ENCODE peak calls at places on chromosomes 5 and 9, in seven cellular contexts. I is HCT116, T is hepatocyte, L is GM23338, E is PC-3, Y is MM.1S, Q is GM23248. W is an unnamed sample.
A peak's percentile ranks its signal among the peaks of the same experiment; 100 is the strongest.

GRCh38 chr9:38026021-38026809 is 42.8 kb downstream of the SHB start:
- DNase-seq in Q (peak; percentile 95), L (peak; percentile 70), T (peak; percentile 75), I (no peak), E (peak; percentile 82), Y (no peak), W (peak; percentile 61)

GRCh38 chr9:117239428-117239827 is 175.4 kb downstream of the ASTN2 start:
- DNase-seq in T (no peak), L (no peak), E (no peak), Y (no peak), I (no peak), Q (no peak), W (no peak)

GRCh38 chr9:4143951-4144717 is 155.7 kb downstream of the GLIS3 start:
- DNase-seq in Y (no peak), I (no peak), L (peak; percentile 44), T (peak; percentile 53), E (peak; percentile 76), Q (peak; percentile 78), W (no peak)

GRCh38 chr5:77138981-77139380 is 51.9 kb upstream of the ZBED3 start:
- DNase-seq in E (no peak), T (peak; percentile 21), I (no peak), Q (peak; percentile 80), L (no peak), Y (no peak), W (no peak)

GRCh38 chr5:40271476-40271875 is 408.2 kb upstream of the PTGER4 start:
- DNase-seq in E (no peak), I (no peak), Y (no peak), Q (no peak), T (no peak), L (no peak), W (no peak)

GRCh38 chr9:4970970-4971641 is 14.0 kb upstream of the JAK2 start:
- DNase-seq in Q (no peak), T (no peak), E (no peak), I (no peak), L (no peak), Y (peak; percentile 63), W (no peak)

GRCh38 chr9:6566409-6567139 is 79.0 kb downstream of the GLDC start:
- DNase-seq in E (peak; percentile 97), Y (no peak), Q (peak; percentile 99), I (peak; percentile 95), L (no peak), T (peak; percentile 27), W (peak; percentile 43)

GRCh38 chr9:127204771-127205470 is 59.7 kb upstream of the GARNL3 start:
- DNase-seq in I (no peak), Y (no peak), Q (peak; percentile 76), L (peak; percentile 44), T (peak; percentile 43), E (peak; percentile 33), W (peak; percentile 51)

GRCh38 chr9:129866373-129867137 is 31.3 kb downstream of the USP20 start:
- DNase-seq in Q (no peak), Y (no peak), E (no peak), T (no peak), L (no peak), I (no peak), W (no peak)

DNA sequence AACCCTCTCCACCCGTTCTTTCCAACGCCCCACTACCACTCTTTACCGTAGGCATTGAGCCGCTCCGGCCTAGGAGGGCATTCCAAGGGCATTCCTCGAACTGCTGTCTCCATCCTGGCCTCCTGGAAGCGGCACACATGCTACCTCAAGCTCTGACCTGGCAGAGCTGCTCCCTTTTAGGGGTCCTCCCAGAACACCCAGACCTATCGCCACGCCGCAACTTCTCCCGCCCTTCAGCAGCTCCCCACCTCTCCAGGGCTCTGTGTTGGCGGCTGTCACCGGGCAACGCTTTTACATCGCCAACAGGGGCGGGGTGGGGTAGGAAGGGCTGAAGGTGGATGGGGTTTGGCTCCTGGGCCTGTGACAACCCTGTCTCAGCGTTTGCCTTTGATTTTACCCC is 4.6 kb upstream of the MYORG start:
- DNase-seq in I (no peak), L (peak; percentile 82), Q (no peak), E (no peak), T (peak; percentile 13), Y (no peak), W (peak; percentile 6)
- TF ChIP-seq EZH2 in I (no peak), L (no peak), Q (no peak), E (no peak), T (no peak), Y (no peak), W (no peak)

GRCh38 chr9:101029300-101030021 is 934 bp downstream of the PLPPR1 start:
- DNase-seq in T (peak; percentile 16), I (no peak), Q (no peak), Y (no peak), E (no peak), L (peak; percentile 34), W (no peak)

GRCh38 chr9:101034222-101034621 is 5.7 kb downstream of the PLPPR1 start:
- DNase-seq in I (no peak), L (peak; percentile 43), T (no peak), Y (no peak), E (no peak), Q (no peak), W (no peak)

GRCh38 chr9:101037433-101037832 is 8.9 kb downstream of the PLPPR1 start:
- DNase-seq in T (no peak), Y (no peak), E (no peak), I (no peak), L (no peak), Q (no peak), W (no peak)

GRCh38 chr9:101030022-101030391 is 1.5 kb downstream of the PLPPR1 start:
- DNase-seq in I (no peak), Q (no peak), T (no peak), L (peak; percentile 8), Y (no peak), E (no peak), W (no peak)

DNA sequence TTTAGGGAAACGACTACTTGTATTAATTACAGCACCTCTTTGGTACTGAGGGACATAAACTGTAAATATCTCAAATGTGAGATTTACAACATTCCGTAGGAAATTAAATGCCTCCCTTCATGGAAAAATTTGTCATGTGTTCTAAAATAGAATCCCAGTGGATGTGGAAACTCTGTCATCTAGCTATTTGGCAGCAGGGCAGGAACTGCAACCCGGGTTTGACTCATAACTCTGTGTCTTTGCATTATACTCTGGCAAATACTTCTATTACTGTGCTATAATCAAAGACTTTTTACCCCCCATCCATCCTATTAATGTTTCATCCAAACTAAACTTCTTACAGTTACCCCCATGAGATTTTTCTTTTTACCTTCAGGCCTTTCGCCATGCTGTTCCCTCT is 6.6 kb downstream of the PLPPR1 start:
- DNase-seq in Y (no peak), E (no peak), I (no peak), T (no peak), Q (no peak), L (no peak), W (no peak)
- H3K9me2 ChIP-seq in Y (no peaks in the 10 kb centered on the region), E (no peaks in the 10 kb centered on the region), I (no peaks in the 10 kb centered on the region), T (no peaks in the 10 kb centered on the region), Q (no peaks in the 10 kb centered on the region), L (no peaks in the 10 kb centered on the region), W (no peaks in the 10 kb centered on the region)

DNA sequence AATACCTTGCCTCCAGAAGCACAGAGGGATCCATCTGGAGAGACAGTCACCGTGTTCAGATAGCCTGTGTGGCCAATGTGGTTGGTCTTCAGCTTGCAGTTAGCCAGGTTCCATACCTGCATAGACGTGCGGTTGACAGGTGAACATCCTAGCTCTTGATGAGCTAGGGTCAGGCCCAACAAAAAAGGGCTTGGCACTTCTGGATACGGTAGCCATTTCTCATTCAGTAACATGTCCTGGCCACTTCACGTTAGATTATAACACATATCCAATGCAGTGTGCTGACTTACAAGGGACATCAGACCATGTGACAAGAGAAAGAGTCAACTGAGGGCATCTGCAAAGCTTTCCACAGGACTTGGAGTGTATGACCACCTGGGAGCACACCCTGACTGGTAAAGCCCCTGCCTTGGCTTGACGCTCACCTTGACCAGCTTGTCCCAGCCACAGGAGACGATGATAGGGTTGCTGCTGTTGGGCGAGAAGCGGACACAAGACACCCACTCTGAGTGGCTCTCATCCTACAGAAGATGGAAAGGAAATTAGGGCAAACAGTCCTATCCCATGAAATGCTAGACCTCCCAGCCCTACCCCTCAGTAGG is 4.5 kb downstream of the RACK1 start:
- DNase-seq in L (no peak), T (no peak), E (no peak), Y (no peak), Q (no peak), I (no peak), W (no peak)
- TF ChIP-seq EZH2 in L (no peak), T (no peak), E (no peak), Y (no peak), Q (no peak), I (no peak), W (no peak)

GRCh38 chr5:135671052-135671451 is 92.3 kb upstream of the CXCL14 start:
- DNase-seq in E (no peak), I (no peak), T (no peak), L (no peak), Q (no peak), Y (no peak), W (no peak)
- H3K9me2 ChIP-seq in E (no peaks in the 10 kb centered on the region), I (no peaks in the 10 kb centered on the region), T (no peaks in the 10 kb centered on the region), L (no peaks in the 10 kb centered on the region), Q (no peaks in the 10 kb centered on the region), Y (no peaks in the 10 kb centered on the region), W (no peaks in the 10 kb centered on the region)

GRCh38 chr9:1046639-1047604 is 3.2 kb upstream of the DMRT2 start:
- DNase-seq in T (no peak), L (peak; percentile 90), Q (no peak), I (no peak), E (no peak), Y (no peak), W (no peak)
- TF ChIP-seq EZH2 in T (no peak), L (peak; percentile 67), Q (no peak), I (no peak), E (no peak), Y (no peak), W (no peak)

W was measured in PC-9.